ENCODE peak calls at places on chromosomes 16 and 17, in eight cellular contexts. G, W, O, D, P, T, S and Q are unnamed samples.

GRCh38 chr16:12096162-12096781 is 119.7 kb downstream of the SNX29 start:
- DNase-seq in G (no peak), P (no peak), O (no peak), S (no peak), W (no peak), T (no peak), D (no peak), Q (no peak)

GRCh38 chr16:25735645-25736044 is 43.9 kb downstream of the HS3ST4 start:
- DNase-seq in P (no peak), O (no peak), W (peak), D (no peak), G (no peak), T (no peak), S (no peak), Q (no peak)

GRCh38 chr17:58271532-58271931 is 9.2 kb downstream of the MPO start:
- DNase-seq in G (no peak), O (no peak), P (no peak), D (no peak), S (no peak), T (no peak), W (no peak), Q (no peak)

GRCh38 chr16:29665294-29666077 is 2.4 kb downstream of the SPN start:
- DNase-seq in D (no peak), G (no peak), P (no peak), O (no peak), T (peak), W (no peak), S (no peak), Q (no peak)

GRCh38 chr16:77468831-77469230 is 34.0 kb upstream of the ADAMTS18 start:
- DNase-seq in S (no peak), G (no peak), D (no peak), P (no peak), T (no peak), W (no peak), O (no peak), Q (no peak)

GRCh38 chr17:13931752-13932477 is 137.4 kb upstream of the COX10 start:
- DNase-seq in G (no peak), P (no peak), S (peak), T (no peak), O (no peak), W (peak), D (no peak), Q (no peak)

GRCh38 chr17:17682293-17682736 is 1.1 kb downstream of the RAI1 start:
- DNase-seq in P (no peak), D (no peak), O (no peak), T (peak), W (no peak), G (no peak), S (no peak), Q (peak)

GRCh38 chr17:79633937-79634813 is 23.3 kb upstream of the RBFOX3 start:
- DNase-seq in O (no peak), P (no peak), W (no peak), G (no peak), D (no peak), T (no peak), S (no peak), Q (no peak)

GRCh38 chr17:15263206-15263579 is 1.9 kb downstream of the PMP22 start:
- DNase-seq in O (no peak), D (no peak), P (no peak), W (peak), T (no peak), G (no peak), S (no peak), Q (peak)

GRCh38 chr17:83121921-83122820 is 42.8 kb downstream of the METRNL start:
- DNase-seq in W (no peak), G (no peak), P (no peak), D (no peak), T (no peak), O (no peak), S (no peak), Q (no peak)

DNA sequence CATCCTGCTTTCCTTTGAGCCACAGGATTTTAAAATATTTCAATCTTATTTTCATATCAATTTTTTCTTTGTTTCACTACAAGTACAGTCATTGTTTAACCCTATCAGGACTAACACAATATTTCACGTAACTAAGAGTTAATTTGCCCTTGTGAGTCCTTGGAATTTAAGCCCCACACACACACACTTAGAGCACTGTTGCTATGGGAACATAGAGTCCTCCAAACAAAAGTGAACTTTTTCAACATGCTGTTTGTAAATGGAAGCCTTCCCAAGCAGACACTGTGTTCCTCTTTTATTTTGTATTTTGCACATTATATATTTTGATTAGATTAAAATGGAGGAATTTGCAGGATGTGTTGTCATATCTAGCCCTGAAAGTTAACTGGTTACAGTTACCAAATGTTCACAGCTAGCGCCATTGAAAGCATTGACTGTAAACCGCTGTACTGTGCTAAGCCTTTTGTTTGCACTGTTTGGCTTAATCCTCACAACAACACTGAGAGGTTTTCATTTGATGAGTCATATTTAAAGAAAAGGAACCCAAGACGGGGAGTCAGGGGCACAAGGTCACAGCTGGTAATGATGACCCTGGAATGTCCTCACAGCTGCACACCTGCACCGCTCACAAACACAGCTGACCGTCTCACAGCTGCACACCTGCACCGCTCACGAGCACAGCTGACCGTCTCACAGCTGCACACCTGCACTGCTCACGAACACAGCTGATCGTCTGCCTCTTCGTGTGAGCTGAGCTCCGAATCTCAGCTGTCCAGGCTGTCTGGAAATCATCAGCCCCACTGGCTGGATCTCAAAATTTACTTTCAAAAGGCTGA is 6.3 kb downstream of the HSBP1 start:
- DNase-seq in D (no peak), O (peak), T (no peak), G (no peak), W (peak), P (no peak), S (no peak), Q (peak)
- TF ChIP-seq REST in D (no peak), O (no peak), T (no peak), G (no peak), W (no peak), P (no peak), S (no peak), Q (no peak)

GRCh38 chr17:32142857-32143524 is 689 bp downstream of the RHOT1 start:
- DNase-seq in S (peak), W (peak), G (peak), T (peak), O (peak), P (no peak), D (no peak), Q (peak)
- TF ChIP-seq REST in S (no peak), W (no peak), G (no peak), T (no peak), O (no peak), P (no peak), D (no peak), Q (no peak)

GRCh38 chr17:70956731-70957130 is 787.4 kb downstream of the KCNJ2 start:
- DNase-seq in W (no peak), G (no peak), O (no peak), S (no peak), P (no peak), D (no peak), T (no peak), Q (no peak)
- TF ChIP-seq REST in W (no peak), G (no peak), O (no peak), S (no peak), P (no peak), D (no peak), T (no peak), Q (no peak)

GRCh38 chr16:4531816-4532215 is 6.8 kb downstream of the CDIP1 start:
- DNase-seq in T (no peak), D (no peak), O (no peak), S (no peak), W (no peak), G (no peak), P (no peak), Q (no peak)

GRCh38 chr16:4532238-4532637 is 6.3 kb downstream of the CDIP1 start:
- DNase-seq in G (no peak), W (no peak), D (no peak), S (no peak), O (no peak), T (no peak), P (no peak), Q (no peak)

GRCh38 chr16:4525634-4526277 is 12.8 kb downstream of the CDIP1 start:
- DNase-seq in O (no peak), D (no peak), P (no peak), S (no peak), W (no peak), G (no peak), T (no peak), Q (no peak)

GRCh38 chr16:4533490-4533889 is 5.1 kb downstream of the CDIP1 start:
- DNase-seq in O (no peak), P (no peak), W (no peak), T (no peak), G (no peak), D (no peak), S (no peak), Q (no peak)

GRCh38 chr16:4529085-4530060 is 9.2 kb downstream of the CDIP1 start:
- DNase-seq in S (no peak), T (no peak), O (no peak), G (no peak), D (peak), W (peak), P (no peak), Q (no peak)
- TF ChIP-seq REST in S (no peak), T (no peak), O (no peak), G (no peak), D (no peak), W (peak), P (no peak), Q (no peak)

GRCh38 chr17:55704412-55704811 is 18.3 kb downstream of the TMEM100 start:
- DNase-seq in T (no peak), D (no peak), S (no peak), G (no peak), W (no peak), O (no peak), P (no peak), Q (no peak)

GRCh38 chr17:55702150-55702549 is 20.5 kb downstream of the TMEM100 start:
- DNase-seq in T (no peak), W (no peak), O (no peak), G (no peak), D (no peak), S (no peak), P (no peak), Q (no peak)

GRCh38 chr17:55693244-55694216 is 29.1 kb downstream of the TMEM100 start:
- DNase-seq in G (no peak), S (no peak), O (no peak), D (no peak), P (no peak), W (no peak), T (no peak), Q (no peak)

DNA sequence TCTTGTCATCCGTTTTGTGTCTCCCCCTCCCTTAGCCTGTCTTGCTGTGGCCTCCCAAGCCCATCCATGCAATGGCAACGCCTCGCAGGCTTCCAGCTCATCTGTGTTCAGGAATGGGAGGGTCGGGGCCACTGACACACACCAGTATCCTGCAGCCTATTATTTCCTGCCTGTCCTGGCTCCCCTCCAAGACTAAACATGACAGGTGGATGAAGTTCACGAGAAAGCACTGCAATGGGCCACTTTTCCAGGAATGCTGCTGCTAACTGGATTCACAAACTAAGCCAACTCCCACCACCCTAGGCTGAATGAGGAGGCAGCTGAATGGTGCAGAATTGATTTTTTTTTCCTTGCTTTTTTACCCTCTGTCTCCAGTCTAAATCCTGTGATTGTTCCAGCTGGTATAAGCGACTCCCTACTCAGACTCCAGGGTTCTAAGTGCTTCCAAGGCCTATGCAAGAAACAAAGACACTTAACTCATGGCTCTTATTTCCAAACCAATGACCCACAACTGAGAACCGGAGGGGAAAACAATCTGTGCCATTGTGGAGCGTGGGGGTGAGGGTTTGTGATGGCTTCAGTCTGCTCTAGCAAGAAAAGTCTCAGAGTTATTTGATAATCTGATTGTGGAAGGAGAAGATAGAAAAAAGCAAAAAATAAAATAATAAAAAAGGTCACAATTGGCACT is 23.3 kb downstream of the TMEM100 start:
- DNase-seq in O (no peak), W (no peak), P (no peak), G (no peak), T (no peak), S (no peak), D (no peak), Q (no peak)
- TF ChIP-seq REST in O (no peak), W (no peak), P (no peak), G (no peak), T (no peak), S (no peak), D (no peak), Q (no peak)

GRCh38 chr17:10614536-10615155 is 42.5 kb downstream of the MYH3 start:
- DNase-seq in T (peak), G (peak), P (no peak), D (no peak), W (peak), S (no peak), O (peak), Q (peak)
- TF ChIP-seq REST in T (no peak), G (no peak), P (no peak), D (no peak), W (no peak), S (no peak), O (no peak), Q (no peak)